ENCODE peak calls at places on chromosomes 1 and 21, in ten cellular contexts. E is suprapubic skin, J is upper lobe of left lung, A is sigmoid colon, G is GM12891, S is HL-60, L is prostate gland, W is transverse colon, Z is GM23338, B is breast epithelium. M is an unnamed sample.

GRCh38 chr1:86848654-86849053 is 65.3 kb downstream of the SELENOF start:
- DNase-seq in E (no peak), J (no peak), A (no peak), G (no peak), S (no peak), L (no peak), W (no peak), Z (no peak), B (no peak), M (no peak)

GRCh38 chr1:21537932-21538630 is 28.9 kb downstream of the ALPL start:
- DNase-seq in E (no peak), J (no peak), A (no peak), G (no peak), S (no peak), L (no peak), W (no peak), Z (peak; percentile 52), B (no peak), M (peak; percentile 27)

GRCh38 chr1:211935448-211935970 is 99.8 kb downstream of the INTS7 start:
- DNase-seq in E (no peak), J (no peak), A (no peak), G (peak; percentile 40), S (no peak), L (no peak), W (no peak), Z (no peak), B (no peak), M (no peak)

GRCh38 chr1:62131093-62131725 is 63.4 kb upstream of the L1TD1 start:
- DNase-seq in E (no peak), J (no peak), A (no peak), G (peak; percentile 35), S (peak; percentile 12), L (no peak), W (peak; percentile 37), Z (peak; percentile 95), B (no peak), M (peak; percentile 29)

GRCh38 chr21:33801424-33802405 is 113.9 kb downstream of the ATP5PO start:
- DNase-seq in E (no peak), J (no peak), A (no peak), G (no peak), S (no peak), L (peak; percentile 95), W (no peak), Z (peak; percentile 41), B (peak; percentile 63), M (peak; percentile 46)

GRCh38 chr1:2277741-2278488 is 49.8 kb downstream of the SKI start:
- DNase-seq in E (no peak), J (peak; percentile 52), A (peak; percentile 83), G (no peak), S (no peak), L (no peak), W (no peak), Z (no peak), B (no peak), M (no peak)

GRCh38 chr1:206867261-206867660 is 1.8 kb downstream of the IL20 start:
- DNase-seq in E (no peak), J (no peak), A (no peak), G (no peak), S (no peak), L (no peak), W (no peak), Z (no peak), B (no peak), M (no peak)

GRCh38 chr1:47243910-47244309 is 11.9 kb upstream of the TAL1 start:
- DNase-seq in E (no peak), J (no peak), A (no peak), G (no peak), S (no peak), L (no peak), W (no peak), Z (peak; percentile 18), B (no peak), M (no peak)

GRCh38 chr1:115969509-115969908 is 6.8 kb upstream of the SLC22A15 start:
- DNase-seq in E (no peak), J (no peak), A (no peak), G (no peak), S (no peak), L (no peak), W (no peak), Z (peak; percentile 94), B (no peak), M (no peak)

GRCh38 chr1:209600541-209600940 is 17.0 kb downstream of the CAMK1G start:
- DNase-seq in E (no peak), J (no peak), A (no peak), G (no peak), S (no peak), L (no peak), W (no peak), Z (no peak), B (no peak), M (no peak)

GRCh38 chr1:89953072-89953626 is 41.8 kb upstream of the ZNF326 start:
- DNase-seq in E (no peak), J (peak; percentile 26), A (no peak), G (no peak), S (no peak), L (no peak), W (peak; percentile 82), Z (peak; percentile 70), B (no peak), M (peak; percentile 36)

GRCh38 chr1:206890125-206890637 is 7.1 kb upstream of the IL24 start:
- DNase-seq in E (no peak), J (no peak), A (no peak), G (no peak), S (no peak), L (peak; percentile 41), W (no peak), Z (peak; percentile 52), B (no peak), M (no peak)

DNA sequence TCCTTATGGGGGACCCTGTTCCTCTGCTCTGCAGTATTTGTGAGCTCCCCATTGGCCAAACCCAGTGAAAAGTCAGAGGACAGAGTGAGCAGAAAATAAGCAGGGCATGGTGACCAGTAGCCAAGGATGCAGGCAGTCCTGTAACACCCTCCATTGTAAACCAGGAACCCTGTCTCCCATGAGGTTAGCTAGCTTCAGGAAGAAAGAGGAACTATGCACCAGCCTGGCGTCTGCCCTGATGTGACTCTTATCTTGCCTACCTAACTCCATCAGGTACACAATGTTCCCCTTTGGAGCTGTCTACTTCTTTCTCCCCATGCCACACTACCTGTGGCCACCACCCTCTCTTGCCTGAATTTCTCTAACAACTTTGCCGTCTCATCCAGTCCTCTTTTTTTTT is 119.2 kb downstream of the LRIG2 start:
- DNase-seq in E (no peak), J (no peak), A (no peak), G (no peak), S (no peak), L (no peak), W (no peak), Z (no peak), B (no peak), M (no peak)
- TF ChIP-seq POLR2AphosphoS5 in E (no peak), J (no peak), A (no peak), G (no peak), S (no peak), L (no peak), W (no peak), Z (no peak), B (no peak), M (no peak)

GRCh38 chr1:225766967-225767413 is 10.6 kb upstream of the SRP9 start:
- DNase-seq in E (no peak), J (peak; percentile 12), A (peak; percentile 89), G (no peak), S (no peak), L (no peak), W (peak; percentile 33), Z (no peak), B (no peak), M (peak; percentile 23)
- TF ChIP-seq POLR2AphosphoS5 in E (no peak), J (peak; percentile 39), A (peak; percentile 77), G (no peak), S (no peak), L (no peak), W (peak; percentile 66), Z (no peak), B (no peak), M (no peak)

DNA sequence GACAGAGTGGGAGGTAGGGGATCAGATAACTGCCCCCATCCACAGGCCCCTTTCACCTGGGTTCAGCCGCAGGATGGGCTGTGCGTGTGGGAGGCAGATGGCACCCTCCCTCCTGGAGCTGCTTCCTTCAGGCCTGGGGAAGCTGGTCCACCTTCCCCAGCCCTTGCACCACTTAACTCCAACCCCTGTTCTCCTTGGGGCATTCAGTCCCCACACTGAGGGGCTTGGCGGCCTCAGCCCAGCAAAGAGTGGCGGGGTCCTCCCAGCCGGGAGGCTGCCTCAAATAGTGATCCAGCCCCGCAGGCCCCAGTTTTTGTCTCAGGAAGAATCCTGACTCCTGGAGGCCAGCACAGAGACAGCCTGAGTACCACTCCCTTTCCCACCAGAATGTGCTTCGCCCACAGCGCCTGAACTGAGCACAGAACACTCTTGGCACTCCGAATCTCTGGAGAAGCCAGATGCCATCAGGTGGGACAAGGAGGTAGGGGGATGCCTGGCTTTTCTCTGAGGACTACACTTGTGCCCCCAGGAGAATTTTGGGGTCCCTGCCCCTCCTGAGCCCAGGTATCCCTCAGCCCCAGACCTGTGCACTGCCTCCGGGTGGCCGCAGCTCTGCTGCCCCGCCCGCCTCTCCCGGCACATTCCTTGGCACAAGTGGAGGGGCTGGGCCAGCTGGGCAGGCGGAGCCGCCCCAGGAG is 945 bp downstream of the PAQR6 start:
- DNase-seq in E (no peak), J (no peak), A (peak; percentile 74), G (no peak), S (no peak), L (no peak), W (no peak), Z (peak; percentile 56), B (no peak), M (peak; percentile 36)
- TF ChIP-seq POLR2AphosphoS5 in E (no peak), J (no peak), A (peak; percentile 13), G (peak; percentile 48), S (no peak), L (no peak), W (no peak), Z (no peak), B (no peak), M (no peak)

DNA sequence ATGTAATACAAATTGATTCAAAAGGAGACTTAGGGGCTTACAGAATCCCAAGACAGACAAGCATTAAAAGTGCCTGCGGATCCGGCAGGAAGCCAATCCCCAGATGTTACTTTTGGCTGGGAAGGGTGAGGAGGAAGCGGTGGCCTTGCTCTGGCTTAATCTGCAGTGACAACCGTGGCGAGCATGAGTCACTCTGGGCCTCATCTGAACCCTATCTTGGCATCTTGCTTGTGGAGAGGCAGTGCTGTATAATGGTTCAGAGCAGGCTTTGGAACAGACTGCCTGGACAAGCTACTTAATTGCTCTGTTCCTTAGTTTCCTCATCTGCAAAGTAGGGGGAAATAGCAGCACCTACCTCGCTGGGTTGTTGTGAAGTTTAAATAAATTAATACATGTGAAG is 74.1 kb downstream of the XCL2 start:
- DNase-seq in E (peak; percentile 90), J (peak; percentile 58), A (peak; percentile 89), G (no peak), S (peak; percentile 70), L (no peak), W (peak; percentile 60), Z (no peak), B (peak; percentile 60), M (peak; percentile 34)
- TF ChIP-seq POLR2AphosphoS5 in E (peak; percentile 63), J (no peak), A (peak; percentile 52), G (no peak), S (no peak), L (no peak), W (peak; percentile 34), Z (no peak), B (peak; percentile 89), M (peak; percentile 14)